ENCODE peak calls at places on chromosomes 7 and 10, in four cellular contexts. T is naive thymus-derived CD4-positive, alpha-beta T cell; M is GM19239; B is cardiac fibroblast. J is an unnamed sample.

GRCh38 chr7:16657656-16658279 is 11.8 kb downstream of the BZW2 start:
- DNase-seq in T (no peak), M (no peak), B (peak), J (peak)

GRCh38 chr7:124996778-124997177 is 67.2 kb upstream of the POT1 start:
- DNase-seq in T (no peak), M (no peak), B (peak), J (peak)

GRCh38 chr10:101162677-101163076 is 31.6 kb downstream of the TLX1 start:
- DNase-seq in T (no peak), M (no peak), B (no peak), J (no peak)

GRCh38 chr7:10221084-10221483 is 752.6 kb upstream of the PHF14 start:
- DNase-seq in T (no peak), M (no peak), B (no peak), J (no peak)

GRCh38 chr7:80680159-80680903 is 41.9 kb downstream of the CD36 start:
- DNase-seq in T (no peak), M (no peak), B (no peak), J (no peak)

GRCh38 chr7:105776068-105776790 is 100.2 kb downstream of the ATXN7L1 start:
- DNase-seq in T (no peak), M (no peak), B (peak), J (peak)

GRCh38 chr7:2792856-2793487 is 51.1 kb downstream of the GNA12 start:
- DNase-seq in T (no peak), M (no peak), B (no peak), J (peak)

GRCh38 chr10:84563355-84563754 is 235.0 kb downstream of the CCSER2 start:
- DNase-seq in T (no peak), M (no peak), B (no peak), J (no peak)

GRCh38 chr7:73560035-73560835 is 2.7 kb upstream of the BCL7B start:
- DNase-seq in T (no peak), M (no peak), B (peak), J (no peak)

GRCh38 chr7:46131916-46132795 is 211.1 kb upstream of the IGFBP3 start:
- DNase-seq in T (no peak), M (no peak), B (peak), J (peak)